ENCODE peak calls at places on chromosomes 2 and 18, in six cellular contexts. D is pancreas, Y is neural progenitor cell, Q is keratinocyte, L is PC-3, A is stomach. F is an unnamed sample.

GRCh38 chr2:188788621-188789020 is 185.6 kb upstream of the COL3A1 start:
- DNase-seq in L (peak; percentile 76), Y (no peak), A (peak; percentile 43), D (peak; percentile 35), Q (no peak), F (peak; percentile 96)

GRCh38 chr18:72091369-72091768 is 452.8 kb downstream of the CBLN2 start:
- DNase-seq in A (no peak), Q (no peak), Y (no peak), D (no peak), L (no peak), F (no peak)

GRCh38 chr2:207926133-207927076 is 98.9 kb downstream of the PLEKHM3 start:
- DNase-seq in D (peak; percentile 59), A (no peak), Y (no peak), Q (no peak), L (peak; percentile 36), F (peak; percentile 58)

GRCh38 chr2:25698752-25699151 is 25.4 kb upstream of the DTNB start:
- DNase-seq in A (no peak), Q (no peak), L (peak; percentile 81), Y (no peak), D (no peak), F (peak; percentile 55)

GRCh38 chr2:99868260-99868659 is 274.1 kb downstream of the AFF3 start:
- DNase-seq in D (no peak), Y (no peak), L (no peak), A (no peak), Q (no peak), F (no peak)

GRCh38 chr18:39350916-39351315 is 1785.3 kb upstream of the CELF4 start:
- DNase-seq in A (no peak), Y (no peak), D (no peak), Q (no peak), L (no peak), F (no peak)

GRCh38 chr2:239225921-239226561 is 174.8 kb downstream of the HDAC4 start:
- DNase-seq in L (no peak), A (peak; percentile 21), Y (no peak), D (no peak), Q (no peak), F (peak; percentile 81)

GRCh38 chr18:4839639-4840038 is 357.4 kb downstream of the AKAIN1 start:
- DNase-seq in Q (no peak), Y (no peak), D (no peak), A (no peak), L (no peak), F (no peak)

GRCh38 chr2:149921911-149922616 is 334.5 kb upstream of the MMADHC start:
- DNase-seq in A (no peak), L (peak; percentile 79), Q (peak; percentile 25), D (no peak), Y (no peak), F (no peak)

GRCh38 chr2:199988176-199988575 is 32.8 kb downstream of the MAIP1 start:
- DNase-seq in D (no peak), Y (no peak), Q (no peak), A (no peak), L (no peak), F (peak; percentile 76)

GRCh38 chr2:223618172-223619035 is 16.2 kb upstream of the SCG2 start:
- DNase-seq in L (no peak), Y (peak; percentile 88), Q (no peak), D (no peak), A (no peak), F (no peak)

GRCh38 chr18:11309172-11309571 is 159.8 kb upstream of the PIEZO2 start:
- DNase-seq in Q (no peak), Y (no peak), A (no peak), L (peak; percentile 33), D (no peak), F (peak; percentile 77)

GRCh38 chr2:170928036-170928823 is 823 bp upstream of the GORASP2 start:
- DNase-seq in L (no peak), A (no peak), D (peak; percentile 39), Y (peak; percentile 31), Q (no peak), F (no peak)

GRCh38 chr18:22223263-22223960 is 54.0 kb downstream of the GATA6 start:
- DNase-seq in A (peak; percentile 80), Y (no peak), L (peak; percentile 98), Q (peak; percentile 81), D (peak; percentile 45), F (peak; percentile 82)

GRCh38 chr2:100870652-100871531 is 51.0 kb downstream of the NPAS2 start:
- DNase-seq in D (no peak), L (peak; percentile 43), Y (peak; percentile 32), Q (no peak), A (no peak), F (no peak)

GRCh38 chr2:239902749-239903201 is 122.4 kb downstream of the NDUFA10 start:
- DNase-seq in A (peak; percentile 13), D (no peak), Q (no peak), L (no peak), Y (no peak), F (no peak)

GRCh38 chr2:155315768-155316167 is 617.3 kb downstream of the KCNJ3 start:
- DNase-seq in L (no peak), Q (no peak), D (no peak), Y (no peak), A (no peak), F (no peak)

GRCh38 chr2:226892729-226893128 is 56.9 kb downstream of the RHBDD1 start:
- DNase-seq in L (no peak), Q (no peak), Y (no peak), D (no peak), A (no peak), F (peak; percentile 44)

GRCh38 chr2:232203936-232204335 is 174.6 kb upstream of the ALPP start:
- DNase-seq in A (no peak), L (no peak), Q (no peak), D (no peak), Y (no peak), F (no peak)

GRCh38 chr2:20093263-20094141 is 42.1 kb upstream of the LAPTM4A start:
- DNase-seq in A (peak; percentile 69), Y (peak; percentile 81), Q (peak; percentile 13), D (peak; percentile 67), L (peak; percentile 81), F (peak; percentile 88)
- TF ChIP-seq CTCF in A (peak; percentile 67), Y (peak; percentile 58), Q (peak; percentile 69), D (no peak), L (peak; percentile 78), F (peak; percentile 86)

GRCh38 chr2:195370167-195370943 is 286.7 kb upstream of the SLC39A10 start:
- DNase-seq in A (no peak), Q (no peak), Y (no peak), L (no peak), D (no peak), F (no peak)

GRCh38 chr2:195368530-195369216 is 288.4 kb upstream of the SLC39A10 start:
- DNase-seq in Y (no peak), D (no peak), L (no peak), A (no peak), Q (no peak), F (no peak)

GRCh38 chr2:195364015-195364965 is 292.7 kb upstream of the SLC39A10 start:
- DNase-seq in Q (peak; percentile 25), Y (no peak), L (peak; percentile 86), D (no peak), A (no peak), F (peak; percentile 82)

GRCh38 chr2:195369217-195369587 is 287.8 kb upstream of the SLC39A10 start:
- DNase-seq in Q (no peak), D (no peak), A (no peak), Y (no peak), L (no peak), F (no peak)

DNA sequence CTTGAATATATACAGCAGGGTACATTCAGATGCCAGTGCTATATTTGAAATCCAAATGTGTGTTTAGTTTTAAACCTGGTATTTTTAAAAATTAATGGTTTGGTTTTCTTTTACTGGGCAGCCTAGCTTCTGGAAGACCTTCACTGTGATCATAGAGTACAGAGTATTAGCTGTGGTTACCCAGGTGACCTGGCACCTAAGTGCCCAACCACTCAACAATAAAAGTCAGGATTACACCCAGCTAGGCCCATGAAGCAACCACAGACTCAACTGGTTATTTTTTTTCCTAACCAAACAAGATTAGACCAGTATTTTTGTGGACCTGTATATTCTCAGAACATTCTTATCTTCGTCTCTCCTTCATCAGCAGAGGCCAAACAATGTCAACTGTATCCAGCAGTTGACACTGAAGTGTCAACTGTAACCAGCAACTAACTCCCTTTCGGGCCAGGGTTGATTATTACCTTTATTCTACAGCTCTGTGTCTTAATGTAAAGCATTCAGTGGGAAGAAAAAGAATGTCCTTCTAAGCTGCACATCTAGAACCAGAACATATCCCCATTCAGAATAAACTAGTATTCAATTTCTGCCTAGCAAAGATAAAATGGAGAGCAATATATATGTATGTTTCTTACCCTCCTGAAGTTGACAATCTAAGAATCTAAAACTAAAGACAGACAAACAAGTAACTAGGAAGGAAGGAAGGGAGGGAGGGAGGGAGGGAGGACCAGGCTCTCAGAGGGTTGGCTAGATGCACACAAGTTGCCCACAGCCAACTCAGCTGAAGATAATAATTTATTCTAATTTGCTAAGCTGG is 289.1 kb upstream of the SLC39A10 start:
- DNase-seq in A (no peak), Y (no peak), D (no peak), Q (no peak), L (no peak), F (no peak)
- H3K4me3 ChIP-seq in A (no peak overlapping the region), Y (no peak overlapping the region), D (no peak overlapping the region), Q (no peak overlapping the region), L (no peak overlapping the region), F (no peak overlapping the region)

DNA sequence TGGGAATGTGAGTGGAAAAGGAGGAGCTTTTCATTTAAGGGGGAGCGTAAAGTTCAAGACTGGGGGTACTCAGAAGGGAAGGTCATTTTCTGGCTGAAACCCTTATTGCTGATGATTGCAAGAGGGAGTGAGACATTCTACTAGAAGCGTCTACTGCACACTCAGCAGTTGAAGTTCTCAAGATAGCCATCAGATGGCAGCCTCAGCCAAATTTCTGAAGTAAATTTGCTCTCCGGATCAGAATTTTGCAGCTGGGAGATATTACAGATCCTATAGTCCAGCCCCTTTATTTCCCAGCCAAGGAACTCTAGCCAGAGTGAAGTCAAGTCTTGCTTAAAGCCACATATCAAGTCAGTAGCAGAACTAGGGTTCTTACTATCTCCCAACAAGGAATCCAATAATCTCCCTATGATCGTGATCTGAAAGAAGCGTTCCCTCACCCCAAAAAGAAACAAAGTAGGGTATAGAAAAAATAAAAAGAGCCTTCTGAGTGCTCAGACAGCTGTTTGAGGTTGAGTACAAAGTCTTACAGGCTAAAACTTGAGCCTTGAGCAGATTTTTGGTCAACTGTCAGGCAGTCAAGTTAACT is 24.0 kb downstream of the RAX start:
- DNase-seq in L (peak; percentile 90), Y (peak; percentile 78), D (peak; percentile 68), A (no peak), Q (peak; percentile 21), F (peak; percentile 93)
- TF ChIP-seq CTCF in L (peak; percentile 87), Y (peak; percentile 79), D (peak; percentile 49), A (peak; percentile 29), Q (peak; percentile 84), F (peak; percentile 85)

DNA sequence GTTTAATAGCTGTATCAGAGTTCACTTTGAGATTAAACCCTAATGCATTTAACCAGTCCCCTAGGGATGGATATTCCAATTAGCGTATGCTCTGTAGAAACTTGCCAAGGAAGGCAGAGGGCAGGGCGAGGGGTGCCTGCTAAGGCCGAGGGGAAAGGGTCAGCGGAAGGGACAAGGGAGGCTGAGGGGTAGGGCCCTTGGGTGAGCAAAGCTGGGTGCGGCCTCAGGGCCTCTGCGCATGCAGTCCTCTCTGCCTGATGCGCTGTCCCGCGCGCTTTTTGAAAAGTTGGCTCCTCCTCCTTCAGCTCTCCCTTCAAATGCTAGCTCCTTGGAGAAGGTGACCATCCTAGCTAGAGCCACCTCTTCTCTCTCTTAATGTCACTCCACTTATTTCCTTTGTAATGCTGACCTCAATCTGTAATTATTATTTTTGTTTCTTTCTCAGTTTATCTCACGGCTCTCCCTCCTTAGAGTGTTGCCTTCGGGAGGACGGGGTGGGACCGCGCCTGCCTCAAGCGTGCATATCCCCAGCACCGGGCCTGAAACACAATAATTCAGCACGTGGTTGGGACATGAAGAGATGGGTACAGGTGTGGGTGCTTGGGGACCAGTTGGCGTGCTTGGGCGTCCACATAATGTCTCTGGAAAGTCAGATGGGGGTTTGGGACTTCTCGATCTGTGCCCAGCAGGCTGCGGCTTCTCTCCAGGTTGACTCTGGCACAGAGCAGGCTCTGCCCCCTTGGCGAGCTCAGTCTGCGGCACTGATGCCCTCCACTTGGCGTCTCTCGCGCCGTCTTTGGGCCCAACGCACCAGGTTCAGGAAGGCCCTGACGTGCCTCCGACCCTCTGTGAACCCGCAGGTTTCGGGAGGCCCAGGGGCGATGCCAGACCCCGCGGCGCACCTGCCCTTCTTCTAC is 10.0 kb downstream of the ZAP70 start:
- DNase-seq in Q (no peak), D (no peak), L (no peak), A (no peak), Y (no peak), F (no peak)
- H3K4me3 ChIP-seq in Q (no peak overlapping the region), D (no peak overlapping the region), L (no peak overlapping the region), A (no peak overlapping the region), Y (no peak overlapping the region), F (no peak overlapping the region)